ENCODE peak calls at places on chromosome 1, in seven cellular contexts. W is A549, B is cardiac muscle cell, D is MM.1S, Z is left ventricle myocardium inferior, O is Peyer's patch, T is uterus. V is an unnamed sample.

GRCh38 chr1:72397786-72398185 is 115.4 kb upstream of the NEGR1 start:
- DNase-seq in Z (no peak), W (no peak), B (peak; percentile 84), O (no peak), T (no peak), D (no peak), V (no peak)

GRCh38 chr1:4046836-4047461 is 146.9 kb upstream of the C1orf174 start:
- DNase-seq in Z (no peak), T (no peak), B (no peak), O (peak; percentile 30), D (no peak), W (no peak), V (no peak)

GRCh38 chr1:186183219-186183618 is 191.8 kb downstream of the TPR start:
- DNase-seq in D (no peak), T (no peak), Z (no peak), O (no peak), W (peak; percentile 54), B (peak; percentile 64), V (no peak)

GRCh38 chr1:2384130-2384860 is 7.1 kb downstream of the MORN1 start:
- DNase-seq in O (no peak), T (no peak), W (no peak), D (no peak), B (no peak), Z (no peak), V (no peak)

GRCh38 chr1:154864189-154864985 is 5.7 kb downstream of the KCNN3 start:
- DNase-seq in B (no peak), O (no peak), W (no peak), D (no peak), Z (no peak), T (no peak), V (no peak)

GRCh38 chr1:236760986-236761385 is 34.1 kb upstream of the MTR start:
- DNase-seq in D (no peak), Z (no peak), O (no peak), W (no peak), T (no peak), B (no peak), V (no peak)

GRCh38 chr1:116176306-116176789 is 65.1 kb downstream of the MAB21L3 start:
- DNase-seq in O (no peak), W (no peak), Z (no peak), D (no peak), T (no peak), B (no peak), V (no peak)

GRCh38 chr1:32247983-32248889 is 1.2 kb downstream of the FAM167B start:
- DNase-seq in D (peak; percentile 86), Z (peak; percentile 84), B (peak; percentile 76), W (peak; percentile 74), T (peak; percentile 73), O (peak; percentile 96), V (peak; percentile 78)

GRCh38 chr1:145884675-145885074 is 991 bp downstream of the ANKRD35 start:
- DNase-seq in T (no peak), D (no peak), B (peak; percentile 59), Z (no peak), O (no peak), W (no peak), V (no peak)

GRCh38 chr1:157043685-157044084 is 1.9 kb downstream of the ARHGEF11 start:
- DNase-seq in B (no peak), D (no peak), Z (no peak), T (no peak), W (no peak), O (no peak), V (no peak)

GRCh38 chr1:27021347-27022031 is 8.8 kb upstream of the TENT5B start:
- DNase-seq in W (no peak), Z (no peak), B (peak; percentile 72), D (no peak), O (no peak), T (no peak), V (no peak)

GRCh38 chr1:20123696-20124450 is 4.5 kb upstream of the PLA2G2D start:
- DNase-seq in Z (no peak), D (no peak), B (peak; percentile 21), W (no peak), T (no peak), O (no peak), V (no peak)

GRCh38 chr1:11731719-11732283 is 4.1 kb upstream of the AGTRAP start:
- DNase-seq in D (no peak), B (peak; percentile 87), T (peak; percentile 78), W (no peak), O (peak; percentile 35), Z (peak; percentile 81), V (peak; percentile 23)

GRCh38 chr1:109105881-109106280 is 8.0 kb upstream of the ELAPOR1 start:
- DNase-seq in O (no peak), D (no peak), W (no peak), Z (no peak), B (no peak), T (no peak), V (no peak)

GRCh38 chr1:33957854-33958253 is 94.0 kb downstream of the HMGB4 start:
- DNase-seq in W (no peak), T (no peak), O (no peak), D (no peak), Z (no peak), B (no peak), V (no peak)

GRCh38 chr1:96580920-96581319 is 140.7 kb upstream of the PTBP2 start:
- DNase-seq in O (no peak), Z (no peak), T (no peak), D (no peak), B (no peak), W (no peak), V (no peak)

GRCh38 chr1:109892476-109893368 is 17.9 kb upstream of the CSF1 start:
- DNase-seq in Z (no peak), T (no peak), W (peak; percentile 23), O (no peak), D (no peak), B (peak; percentile 64), V (no peak)

GRCh38 chr1:156504062-156504813 is 3.7 kb upstream of the MEF2D start:
- DNase-seq in Z (no peak), B (peak; percentile 30), T (no peak), O (peak; percentile 53), W (peak; percentile 62), D (peak; percentile 57), V (no peak)

DNA sequence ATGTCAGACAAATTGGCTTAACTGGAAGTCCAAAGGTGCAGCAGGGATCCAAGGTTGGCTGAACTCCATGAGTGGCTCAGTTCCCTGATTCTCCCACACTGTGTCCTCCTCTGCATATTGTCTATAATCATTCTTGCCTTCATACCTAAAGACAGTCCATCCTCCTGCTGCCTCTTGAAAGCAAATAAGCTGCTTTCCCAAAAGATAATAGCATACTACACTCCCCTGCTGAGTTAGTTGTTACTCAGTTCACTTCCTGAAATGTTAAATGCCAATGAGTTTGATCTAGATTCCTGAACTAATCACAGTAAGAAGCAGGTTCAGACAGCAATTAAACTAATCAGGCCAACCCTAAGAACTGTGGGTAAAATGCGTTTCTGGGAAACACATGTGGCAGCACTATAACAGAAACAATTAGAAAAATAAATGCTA is 51.0 kb upstream of the BOLA1 start:
- DNase-seq in Z (no peak), O (peak; percentile 15), T (no peak), B (no peak), W (no peak), D (peak; percentile 5), V (no peak)
- H3K27ac ChIP-seq in Z (no peak overlapping the region), O (peak overlapping the region; percentile 72), T (no peak overlapping the region), B (peak overlapping the region; percentile 2), W (peak overlapping the region; percentile 73), D (peak overlapping the region; percentile 3), V (no peak overlapping the region)

GRCh38 chr1:235315735-235316134 is 12.2 kb downstream of the ARID4B start:
- DNase-seq in O (no peak), T (no peak), Z (no peak), W (no peak), B (no peak), D (no peak), V (no peak)
- TF ChIP-seq CTCF in O (no peak), T (no peak), Z (no peak), W (no peak), B (no peak), D (no peak), V (no peak)

GRCh38 chr1:221727146-221728036 is 14.5 kb downstream of the DUSP10 start:
- DNase-seq in T (no peak), B (no peak), Z (no peak), D (no peak), W (no peak), O (no peak), V (no peak)
- H3K4me3 ChIP-seq in T (no peak overlapping the region), B (no peak overlapping the region), Z (no peak overlapping the region), D (no peak overlapping the region), W (no peak overlapping the region), O (no peak overlapping the region), V (no peak overlapping the region)

DNA sequence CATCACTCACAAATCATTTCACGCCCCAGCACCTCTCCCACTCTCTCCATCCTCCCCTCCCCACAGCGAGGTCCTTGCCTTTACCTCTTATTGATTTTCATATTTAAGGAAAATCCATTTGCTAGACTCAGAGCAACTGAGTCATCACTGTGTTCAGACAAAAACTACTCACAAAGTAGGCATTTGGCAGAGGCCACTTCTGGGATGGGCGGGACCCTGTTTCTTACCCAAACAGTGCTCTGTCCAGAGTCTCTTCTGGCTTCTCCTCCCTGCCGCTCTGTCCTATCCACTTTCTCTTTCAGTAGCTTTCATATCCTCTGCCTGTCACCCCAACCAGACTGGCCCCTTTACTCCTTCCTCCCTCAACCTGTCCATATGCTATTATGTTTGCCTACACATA is 2.4 kb upstream of the NAV1 start:
- DNase-seq in W (peak; percentile 23), O (no peak), B (peak; percentile 75), D (no peak), Z (peak; percentile 39), T (no peak), V (no peak)
- H3K27ac ChIP-seq in W (peak overlapping the region; percentile 26), O (peak overlapping the region; percentile 61), B (no peak overlapping the region), D (no peak overlapping the region), Z (peak overlapping the region; percentile 66), T (peak overlapping the region; percentile 87), V (no peak overlapping the region)

DNA sequence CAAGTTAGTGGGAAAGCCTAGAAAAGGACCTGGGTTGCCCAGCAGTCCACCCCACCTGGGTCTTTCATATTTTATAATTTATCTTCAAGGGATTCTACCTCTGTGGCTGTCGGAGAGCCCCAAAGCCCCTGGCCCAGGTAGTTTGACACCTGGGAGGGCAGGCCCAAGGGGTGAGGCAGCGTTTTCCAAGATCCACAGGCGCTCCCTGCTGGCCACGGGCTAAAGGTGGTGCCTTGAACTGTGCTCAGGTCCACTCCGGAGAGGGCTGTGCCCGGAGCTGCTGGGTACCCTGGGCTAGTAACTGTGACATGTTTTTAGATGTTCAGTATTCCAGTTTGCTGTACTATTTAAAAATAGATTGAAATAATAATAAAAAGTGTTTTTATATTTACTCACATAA is 37.2 kb upstream of the CRNN start:
- DNase-seq in T (no peak), Z (no peak), O (no peak), W (no peak), D (no peak), B (no peak), V (no peak)
- TF ChIP-seq CTCF in T (no peak), Z (no peak), O (no peak), W (no peak), D (no peak), B (no peak), V (no peak)

DNA sequence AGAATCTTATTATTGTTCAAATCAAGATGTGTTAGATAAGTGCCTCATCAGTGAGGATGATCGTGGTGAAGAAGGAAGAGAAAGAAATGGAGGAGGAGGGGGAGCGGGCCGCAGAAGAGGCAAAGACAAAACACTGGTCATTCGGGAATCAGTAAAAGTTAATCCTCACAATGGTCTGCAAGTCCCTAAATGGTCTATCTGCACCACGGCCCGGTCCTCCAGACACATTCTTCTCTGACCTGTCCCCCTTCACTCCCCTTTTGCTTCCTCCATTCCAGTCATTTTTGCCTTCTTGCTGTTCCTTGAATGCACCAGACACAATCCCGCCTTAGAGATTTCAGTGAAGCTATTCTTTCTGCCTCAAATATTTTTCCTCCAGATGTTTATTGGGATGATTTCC is 240.1 kb upstream of the ADGRL2 start:
- DNase-seq in T (no peak), O (no peak), D (no peak), W (no peak), B (no peak), Z (no peak), V (no peak)
- H3K4me3 ChIP-seq in T (no peak overlapping the region), O (no peak overlapping the region), D (no peak overlapping the region), W (no peak overlapping the region), B (no peak overlapping the region), Z (no peak overlapping the region), V (no peak overlapping the region)

V was measured in CD8-positive, alpha-beta T cell.